ENCODE peak calls at places on chromosomes 12 and 14, in ten cellular contexts. I is left ventricle myocardium inferior; F is neural progenitor cell; Y is transverse colon; Q is GM12865; S is activated B cell treated with CpG ODN at 0.5 μM for 24 hours; V is GM23338; K is stomach; M is glutamatergic neuron; C is CD4-positive, alpha-beta T cell. X is an unnamed sample.

GRCh38 chr12:63782466-63782865 is 2.8 kb downstream of the RXYLT1 start:
- DNase-seq in M (no peak), K (no peak), S (no peak), Y (no peak), Q (no peak), V (no peak), C (no peak), I (no peak), F (no peak), X (no peak)

GRCh38 chr12:42450248-42450647 is 124.3 kb downstream of the PPHLN1 start:
- DNase-seq in Q (no peak), F (no peak), V (no peak), K (no peak), S (no peak), Y (no peak), M (no peak), I (no peak), C (no peak), X (peak)

GRCh38 chr12:27812502-27812901 is 32.5 kb upstream of the MANSC4 start:
- DNase-seq in S (no peak), M (no peak), Y (no peak), V (no peak), C (no peak), Q (no peak), F (no peak), I (no peak), K (no peak), X (no peak)

GRCh38 chr14:71289536-71289935 is 382.3 kb downstream of the PCNX1 start:
- DNase-seq in Q (peak), K (no peak), C (no peak), Y (peak), V (no peak), M (no peak), S (no peak), I (no peak), F (no peak), X (no peak)

GRCh38 chr14:77979666-77980351 is 179.9 kb downstream of the ADCK1 start:
- DNase-seq in Q (no peak), I (no peak), M (no peak), V (peak), Y (no peak), K (no peak), C (no peak), S (no peak), F (peak), X (no peak)

GRCh38 chr14:37890095-37890494 is 294.7 kb downstream of the TTC6 start:
- DNase-seq in C (no peak), K (no peak), S (no peak), Q (no peak), F (no peak), V (no peak), I (no peak), M (no peak), Y (no peak), X (no peak)

GRCh38 chr14:99946652-99947489 is 118.4 kb upstream of the EVL start:
- DNase-seq in K (peak), Q (peak), C (peak), V (peak), I (no peak), M (peak), F (peak), S (peak), Y (peak), X (no peak)

GRCh38 chr12:117825827-117826226 is 143.0 kb downstream of the KSR2 start:
- DNase-seq in M (no peak), K (no peak), Q (no peak), Y (no peak), V (no peak), S (no peak), I (no peak), F (no peak), C (no peak), X (no peak)

GRCh38 chr12:31300783-31301182 is 25.2 kb downstream of the SINHCAF start:
- DNase-seq in F (no peak), I (no peak), Y (no peak), V (no peak), C (no peak), S (no peak), K (no peak), Q (no peak), M (no peak), X (no peak)

GRCh38 chr12:54251667-54252284 is 28.1 kb downstream of the CBX5 start:
- DNase-seq in K (no peak), C (no peak), I (no peak), Q (peak), S (no peak), Y (no peak), V (peak), M (no peak), F (peak), X (peak)

GRCh38 chr12:70648831-70649230 is 11.6 kb upstream of the PTPRB start:
- DNase-seq in F (no peak), Q (no peak), K (no peak), V (no peak), I (no peak), Y (no peak), M (no peak), S (no peak), C (no peak), X (peak)

GRCh38 chr14:104082807-104083206 is 2.7 kb upstream of the ASPG start:
- DNase-seq in Q (no peak), C (no peak), M (no peak), Y (peak), K (peak), V (no peak), S (no peak), F (no peak), I (peak), X (no peak)

GRCh38 chr14:58817846-58818245 is 180.1 kb downstream of the DACT1 start:
- DNase-seq in M (no peak), I (no peak), Y (no peak), C (no peak), Q (no peak), V (no peak), K (no peak), S (no peak), F (no peak), X (peak)

GRCh38 chr12:75130811-75131210 is 78.8 kb downstream of the KCNC2 start:
- DNase-seq in I (no peak), F (no peak), S (no peak), K (no peak), Y (no peak), C (no peak), Q (no peak), M (peak), V (no peak), X (no peak)

GRCh38 chr12:57106021-57106708 is 5.0 kb downstream of the STAT6 start:
- DNase-seq in I (no peak), Q (no peak), F (no peak), C (no peak), Y (no peak), M (no peak), S (no peak), K (peak), V (no peak), X (no peak)

GRCh38 chr14:96177766-96178377 is 26.8 kb upstream of the BDKRB2 start:
- DNase-seq in C (no peak), I (no peak), M (no peak), Q (peak), V (no peak), Y (no peak), F (no peak), K (no peak), S (no peak), X (peak)

GRCh38 chr12:52605542-52605941 is 4.3 kb upstream of the KRT72 start:
- DNase-seq in I (no peak), K (no peak), M (no peak), V (no peak), C (no peak), Y (no peak), F (no peak), Q (no peak), S (no peak), X (no peak)

GRCh38 chr12:72089678-72090077 is 151.0 kb downstream of the TPH2 start:
- DNase-seq in F (no peak), Q (no peak), M (no peak), V (no peak), I (no peak), K (no peak), C (no peak), Y (no peak), S (no peak), X (no peak)

GRCh38 chr12:109567296-109567695 is 6.0 kb downstream of the MMAB start:
- DNase-seq in C (no peak), Y (no peak), F (no peak), S (no peak), V (no peak), K (no peak), M (no peak), Q (no peak), I (no peak), X (no peak)

GRCh38 chr12:132279184-132279889 is 50.1 kb downstream of the GALNT9 start:
- DNase-seq in V (peak), S (no peak), I (peak), M (no peak), F (no peak), C (no peak), Q (no peak), Y (peak), K (peak), X (no peak)

GRCh38 chr14:96370528-96370927 is 7.2 kb downstream of the GSKIP start:
- DNase-seq in Y (no peak), I (no peak), M (no peak), Q (no peak), F (no peak), V (no peak), K (no peak), C (no peak), S (no peak), X (no peak)

GRCh38 chr12:15001733-15002471 is 29.1 kb downstream of the PDE6H start:
- DNase-seq in M (no peak), C (no peak), I (peak), Y (peak), K (peak), Q (no peak), V (peak), S (no peak), F (peak), X (peak)

GRCh38 chr12:549476-550082 is 89.8 kb downstream of the B4GALNT3 start:
- DNase-seq in F (no peak), Y (no peak), M (no peak), V (no peak), K (no peak), C (no peak), Q (no peak), S (no peak), I (no peak), X (no peak)

GRCh38 chr12:19894049-19894448 is 454.8 kb downstream of the AEBP2 start:
- DNase-seq in Y (no peak), C (no peak), Q (peak), M (no peak), V (no peak), S (no peak), F (no peak), K (no peak), I (no peak), X (peak)

GRCh38 chr12:101759396-101760047 is 20.3 kb upstream of the SYCP3 start:
- DNase-seq in C (no peak), I (no peak), K (no peak), M (no peak), S (no peak), Y (no peak), V (peak), F (peak), Q (peak), X (peak)

GRCh38 chr12:129257526-129257925 is 404.2 kb downstream of the GLT1D1 start:
- DNase-seq in K (no peak), Y (no peak), C (no peak), I (no peak), S (no peak), F (no peak), Q (no peak), V (no peak), M (no peak), X (no peak)

GRCh38 chr14:64387232-64387737 is 868 bp upstream of the MTHFD1 start:
- DNase-seq in V (peak), S (no peak), Y (no peak), F (peak), C (peak), I (no peak), K (no peak), M (peak), Q (peak), X (no peak)

GRCh38 chr12:34287437-34287836 is 265.1 kb downstream of the ALG10 start:
- DNase-seq in V (no peak), Q (no peak), I (no peak), M (no peak), S (peak), C (no peak), Y (no peak), F (no peak), K (no peak), X (no peak)

DNA sequence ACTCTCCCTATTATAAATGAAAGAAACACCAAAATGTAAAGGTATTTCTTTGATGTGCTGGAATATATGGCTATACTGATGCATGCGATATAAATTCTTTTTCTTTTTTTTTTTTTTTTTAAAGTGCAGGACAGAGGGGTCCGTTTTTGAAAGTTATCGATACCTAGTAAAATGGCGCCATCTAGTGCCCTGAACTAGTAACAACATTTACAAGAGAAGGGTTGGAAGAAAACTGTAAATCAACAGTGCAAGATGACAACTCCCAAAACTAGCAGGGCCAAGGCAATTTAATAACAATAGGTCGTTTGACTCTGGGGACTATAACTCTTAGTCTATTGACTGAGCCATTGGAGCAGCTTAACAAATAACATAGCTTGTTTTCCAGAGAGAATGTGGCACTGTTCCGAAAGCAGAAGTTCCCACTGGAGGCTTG is 137.7 kb downstream of the SPTSSA start:
- DNase-seq in S (no peak), K (no peak), C (no peak), V (peak), Q (peak), I (no peak), Y (peak), M (no peak), F (peak), X (peak)
- TF ChIP-seq CTCF in S (peak), K (no peak), C (peak), V (peak), Q (peak), I (peak), Y (peak), M (peak), F (peak), X (peak)

DNA sequence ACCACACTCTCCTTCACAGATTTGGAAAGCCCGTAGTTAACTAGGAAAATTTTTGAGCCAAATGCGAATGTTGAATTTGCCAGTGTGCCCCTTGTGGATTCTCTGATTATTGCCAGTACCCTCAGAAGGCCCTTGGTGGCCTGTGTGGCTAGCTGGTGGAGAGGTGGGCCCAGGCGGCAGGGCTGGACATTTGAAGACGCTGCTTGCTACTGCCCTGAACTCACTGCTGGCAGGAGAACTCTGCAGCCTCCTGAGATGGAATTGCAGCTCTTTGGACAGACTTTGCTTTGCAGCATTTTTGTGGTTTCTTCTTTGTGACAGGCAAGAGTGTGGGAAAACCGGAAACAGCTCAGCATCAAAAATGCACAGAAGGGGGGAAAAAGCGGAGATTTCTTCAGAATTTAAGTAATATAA is 97.6 kb downstream of the TGFB3 start:
- DNase-seq in S (no peak), V (peak), Y (no peak), Q (no peak), M (no peak), F (peak), K (no peak), I (no peak), C (no peak), X (peak)
- TF ChIP-seq CTCF in S (no peak), V (peak), Y (no peak), Q (peak), M (peak), F (peak), K (no peak), I (peak), C (no peak), X (peak)

GRCh38 chr12:46933947-46934346 is 108.2 kb upstream of the SLC38A4 start:
- DNase-seq in V (peak), C (no peak), M (no peak), S (no peak), K (no peak), Q (peak), Y (no peak), F (peak), I (no peak), X (peak)
- TF ChIP-seq CTCF in V (peak), C (no peak), M (no peak), S (no peak), K (no peak), Q (peak), Y (peak), F (peak), I (peak), X (peak)

GRCh38 chr12:115468087-115468510 is 784.1 kb upstream of the TBX3 start:
- DNase-seq in Q (peak), V (no peak), Y (peak), F (no peak), M (no peak), I (no peak), S (no peak), K (peak), C (no peak), X (peak)
- TF ChIP-seq CTCF in Q (no peak), V (no peak), Y (peak), F (peak), M (no peak), I (peak), S (no peak), K (no peak), C (no peak), X (peak)

GRCh38 chr12:9588749-9589148 is 19.0 kb downstream of the KLRB1 start:
- DNase-seq in K (no peak), I (no peak), F (no peak), Y (no peak), S (no peak), M (no peak), Q (no peak), C (no peak), V (no peak), X (no peak)
- TF ChIP-seq CTCF in K (no peak), I (no peak), F (no peak), Y (no peak), S (no peak), M (no peak), Q (no peak), C (no peak), V (no peak), X (no peak)